ENCODE peak calls at places on chromosomes 13 and 19, in four cellular contexts. L is stromal cell of bone marrow; N is ACHN; U is activated CD4-positive, alpha-beta T cell treated with anti-CD3 and anti-CD28 coated beads, Interleukin-2, amount 50 U/mL, for 1 hour. D is an unnamed sample.

GRCh38 chr13:93769607-93770006 is 543.0 kb downstream of the GPC6 start:
- DNase-seq in L (no peak), N (no peak), U (no peak), D (no peak)

GRCh38 chr13:88919970-88920628 is 1248.9 kb downstream of the SLITRK5 start:
- DNase-seq in L (no peak), N (no peak), U (no peak), D (no peak)

GRCh38 chr13:106471957-106472543 is 63.4 kb downstream of the EFNB2 start:
- DNase-seq in L (peak), N (peak), U (no peak), D (no peak)

GRCh38 chr13:49637989-49638388 is 9.7 kb downstream of the ARL11 start:
- DNase-seq in L (no peak), N (no peak), U (no peak), D (no peak)

GRCh38 chr13:85108356-85108755 is 690.9 kb downstream of the SLITRK6 start:
- DNase-seq in L (no peak), N (no peak), U (no peak), D (no peak)

GRCh38 chr13:75359266-75359665 is 122.7 kb downstream of the TBC1D4 start:
- DNase-seq in L (peak), N (peak), U (no peak), D (no peak)

GRCh38 chr19:813359-814107 is 8.2 kb downstream of the PLPPR3 start:
- DNase-seq in L (no peak), N (no peak), U (no peak), D (no peak)

GRCh38 chr19:58356971-58357797 is 3.9 kb upstream of the A1BG start:
- DNase-seq in L (no peak), N (no peak), U (no peak), D (no peak)

GRCh38 chr19:13044160-13044853 is 49.0 kb downstream of the NFIX start:
- DNase-seq in L (no peak), N (no peak), U (no peak), D (no peak)